ENCODE peak calls at places on chromosomes 3 and 15, in nine cellular contexts. T is heart left ventricle, M is mammary epithelial cell, K is kidney, O is WERI-Rb-1, C is sigmoid colon, W is transverse colon, D is Peyer's patch, J is heart right ventricle. N is an unnamed sample.

GRCh38 chr3:126284258-126284904 is 72.8 kb downstream of the KLF15 start:
- DNase-seq in T (no peak), M (peak; percentile 92), K (no peak), O (no peak), C (no peak), W (no peak), D (no peak), J (no peak), N (no peak)

GRCh38 chr15:40843885-40844542 is at the start of gene SPINT1:
- DNase-seq in T (no peak), M (peak; percentile 85), K (peak; percentile 88), O (no peak), C (no peak), W (peak; percentile 82), D (peak; percentile 51), J (peak; percentile 20), N (peak; percentile 22)

GRCh38 chr3:187017511-187018230 is 87.3 kb downstream of the ST6GAL1 start:
- DNase-seq in T (no peak), M (no peak), K (no peak), O (no peak), C (no peak), W (no peak), D (no peak), J (peak; percentile 51), N (no peak)

GRCh38 chr15:63338170-63338569 is 43.5 kb downstream of the CA12 start:
- DNase-seq in T (no peak), M (peak; percentile 89), K (no peak), O (no peak), C (no peak), W (no peak), D (no peak), J (no peak), N (no peak)

GRCh38 chr3:125129512-125129962 is 73.7 kb upstream of the HEG1 start:
- DNase-seq in T (no peak), M (peak; percentile 90), K (no peak), O (peak; percentile 86), C (peak; percentile 91), W (peak; percentile 47), D (no peak), J (no peak), N (no peak)

GRCh38 chr3:48122504-48122903 is 65.7 kb downstream of the CDC25A start:
- DNase-seq in T (no peak), M (no peak), K (no peak), O (no peak), C (no peak), W (no peak), D (no peak), J (no peak), N (no peak)

GRCh38 chr3:64224826-64225606 is at the start of gene PRICKLE2:
- DNase-seq in T (peak; percentile 81), M (peak; percentile 81), K (peak; percentile 95), O (peak; percentile 87), C (peak; percentile 90), W (peak; percentile 57), D (peak; percentile 16), J (peak; percentile 75), N (no peak)

GRCh38 chr15:65980824-65981456 is 111.6 kb downstream of the RAB11A start:
- DNase-seq in T (peak; percentile 43), M (peak; percentile 64), K (no peak), O (peak; percentile 83), C (no peak), W (peak; percentile 71), D (no peak), J (peak; percentile 45), N (no peak)

GRCh38 chr3:66380200-66380932 is 120.5 kb downstream of the LRIG1 start:
- DNase-seq in T (no peak), M (no peak), K (no peak), O (no peak), C (peak; percentile 66), W (no peak), D (no peak), J (no peak), N (no peak)

GRCh38 chr3:108289159-108289558 is 7.2 kb upstream of the HHLA2 start:
- DNase-seq in T (no peak), M (no peak), K (no peak), O (no peak), C (no peak), W (no peak), D (no peak), J (no peak), N (no peak)

GRCh38 chr15:80556694-80557367 is 138.3 kb upstream of the ABHD17C start:
- DNase-seq in T (no peak), M (no peak), K (no peak), O (no peak), C (no peak), W (no peak), D (no peak), J (no peak), N (no peak)

GRCh38 chr3:119099785-119100184 is 46.2 kb upstream of the TEX55 start:
- DNase-seq in T (no peak), M (no peak), K (no peak), O (no peak), C (no peak), W (no peak), D (no peak), J (no peak), N (no peak)

GRCh38 chr3:155753038-155753647 is 8.3 kb upstream of the PLCH1 start:
- DNase-seq in T (no peak), M (no peak), K (no peak), O (no peak), C (no peak), W (no peak), D (no peak), J (no peak), N (peak; percentile 19)

DNA sequence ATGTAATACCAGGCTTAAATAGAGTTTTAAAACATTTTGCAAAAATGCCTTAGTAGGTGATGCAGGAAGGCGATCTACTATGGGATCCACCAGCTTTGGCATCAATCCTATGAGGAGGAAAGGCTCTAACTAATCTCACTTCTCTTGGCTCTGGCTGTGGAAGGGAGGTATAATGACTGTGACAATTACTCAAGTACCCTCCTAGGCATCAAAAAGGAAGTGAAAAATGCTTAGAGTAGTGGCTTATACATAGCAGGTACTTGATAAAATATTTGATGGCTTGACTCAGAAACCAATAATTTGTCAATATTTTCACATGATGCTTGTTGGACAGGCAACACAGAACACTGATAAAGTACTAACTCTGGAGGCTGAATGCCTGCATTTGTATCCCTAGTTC is 34.1 kb upstream of the SERPINI2 start:
- DNase-seq in T (no peak), M (no peak), K (no peak), O (no peak), C (no peak), W (no peak), D (no peak), J (no peak), N (no peak)
- H3K9me3 ChIP-seq in T (no peaks in the 10 kb centered on the region), M (no peaks in the 10 kb centered on the region), K (no peaks in the 10 kb centered on the region), O (no peaks in the 10 kb centered on the region), C (no peaks in the 10 kb centered on the region), W (no peaks in the 10 kb centered on the region), D (no peaks in the 10 kb centered on the region), J (no peaks in the 10 kb centered on the region), N (no peaks in the 10 kb centered on the region)

GRCh38 chr3:42222942-42223693 is 42.9 kb downstream of the CCK start:
- DNase-seq in T (no peak), M (no peak), K (no peak), O (no peak), C (no peak), W (no peak), D (no peak), J (no peak), N (no peak)

GRCh38 chr3:42224178-42224577 is 41.8 kb downstream of the CCK start:
- DNase-seq in T (no peak), M (no peak), K (no peak), O (no peak), C (no peak), W (no peak), D (no peak), J (no peak), N (no peak)

GRCh38 chr3:42226470-42227425 is 39.2 kb downstream of the CCK start:
- DNase-seq in T (no peak), M (no peak), K (no peak), O (no peak), C (no peak), W (no peak), D (no peak), J (no peak), N (no peak)

GRCh38 chr3:42225486-42226363 is 40.3 kb downstream of the CCK start:
- DNase-seq in T (no peak), M (no peak), K (no peak), O (no peak), C (no peak), W (no peak), D (no peak), J (no peak), N (no peak)

DNA sequence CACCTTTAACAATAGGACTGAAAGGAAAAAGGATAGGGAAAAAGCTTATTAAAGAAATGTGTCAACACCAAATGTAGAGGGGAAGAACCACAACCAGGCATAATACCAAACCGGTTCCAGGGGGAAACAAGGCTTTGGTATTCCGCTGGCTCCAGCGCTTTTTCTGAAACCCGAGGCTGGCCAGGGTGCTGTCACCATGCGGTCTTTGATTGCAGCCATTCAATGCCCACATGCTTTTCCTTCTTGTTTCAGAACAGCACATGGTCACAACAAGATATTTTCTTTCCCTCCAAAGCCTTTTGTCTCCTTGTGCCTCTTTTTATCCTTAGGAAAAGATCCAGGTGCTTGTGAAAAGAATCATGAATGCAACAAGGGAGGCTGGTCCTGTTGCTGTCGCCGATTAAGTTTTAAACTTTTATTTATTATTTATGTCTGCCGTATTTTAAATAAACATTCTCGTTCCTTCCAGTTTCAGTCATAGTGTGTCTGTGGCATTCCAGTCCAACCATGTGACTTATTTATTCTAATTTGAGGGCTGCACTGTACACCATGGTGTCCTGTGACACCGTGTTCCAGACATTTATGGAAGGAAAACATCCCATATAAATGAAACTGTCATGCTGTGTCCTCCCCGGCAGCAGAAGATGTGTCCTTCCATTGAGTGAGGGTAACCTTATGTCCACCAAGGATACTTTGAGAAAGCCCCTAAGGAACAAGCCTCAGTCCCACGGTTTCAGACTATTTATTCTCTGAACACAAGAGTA is 41.1 kb downstream of the CCK start:
- DNase-seq in T (no peak), M (no peak), K (no peak), O (no peak), C (no peak), W (no peak), D (no peak), J (no peak), N (no peak)
- H3K27ac ChIP-seq in T (peak overlapping the region; percentile 37), M (no peak overlapping the region), K (peak overlapping the region; percentile 32), O (no peak overlapping the region), C (peak overlapping the region; percentile 46), W (peak overlapping the region; percentile 6), D (no peak overlapping the region), J (peak overlapping the region; percentile 3), N (no peak overlapping the region)

GRCh38 chr3:37330466-37330865 is 156.1 kb upstream of the LRRFIP2 start:
- DNase-seq in T (peak; percentile 31), M (no peak), K (no peak), O (no peak), C (no peak), W (no peak), D (no peak), J (no peak), N (no peak)
- H3K36me3 ChIP-seq in T (peaks cover 94% of the 10 kb centered on the region), M (peaks cover 27% of the 10 kb centered on the region), K (peaks cover 32% of the 10 kb centered on the region), O (peaks cover 44% of the 10 kb centered on the region), C (peaks cover 71% of the 10 kb centered on the region), W (peaks cover 63% of the 10 kb centered on the region), D (peaks cover 79% of the 10 kb centered on the region), J (no peaks in the 10 kb centered on the region), N (peaks cover 52% of the 10 kb centered on the region)

DNA sequence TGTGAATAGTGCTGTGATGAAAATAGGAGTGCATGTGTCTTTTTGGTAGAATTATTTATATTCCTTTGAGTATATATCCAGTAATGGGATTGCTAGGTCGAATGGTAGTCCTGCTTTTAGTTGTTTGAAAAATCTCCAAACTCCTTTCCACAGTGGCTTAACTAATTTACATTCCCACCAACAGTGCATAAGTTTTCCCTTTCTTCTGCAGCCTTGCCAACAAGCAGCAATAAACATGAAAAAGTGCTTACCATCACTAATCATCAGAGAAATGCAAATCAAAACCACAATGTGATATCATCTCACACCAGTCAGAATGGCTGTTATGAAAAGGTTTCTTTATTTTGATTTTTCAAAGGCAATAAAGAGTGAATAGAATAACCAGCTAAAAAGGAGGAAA is 1105.9 kb downstream of the NAALADL2 start:
- DNase-seq in T (no peak), M (no peak), K (no peak), O (no peak), C (no peak), W (no peak), D (no peak), J (no peak), N (no peak)
- H3K9me3 ChIP-seq in T (peaks cover 31% of the 10 kb centered on the region), M (no peaks in the 10 kb centered on the region), K (peaks cover 3% of the 10 kb centered on the region), O (no peaks in the 10 kb centered on the region), C (no peaks in the 10 kb centered on the region), W (no peaks in the 10 kb centered on the region), D (no peaks in the 10 kb centered on the region), J (no peaks in the 10 kb centered on the region), N (no peaks in the 10 kb centered on the region)

N was measured in CD4-positive, alpha-beta memory T cell.